ENCODE peak calls at places on chromosomes 5 and 9, in nine cellular contexts. V, F, A, P, I, C, R, Q and E are unnamed samples.
A peak's percentile ranks its signal among the peaks of the same experiment; 100 is the strongest.

GRCh38 chr5:50300878-50301277 is 140.2 kb downstream of the EMB start:
- DNase-seq in R (no peak), C (no peak), P (no peak), V (no peak), A (no peak), Q (no peak), F (no peak), I (no peak), E (no peak)

GRCh38 chr5:163506726-163507125 is 1.3 kb downstream of the MAT2B start:
- DNase-seq in R (no peak), P (peak; percentile 32), I (no peak), F (no peak), V (no peak), A (peak; percentile 67), C (no peak), Q (no peak), E (no peak)

GRCh38 chr9:127805620-127806019 is 2.9 kb downstream of the FPGS start:
- DNase-seq in I (peak; percentile 50), Q (peak; percentile 16), F (no peak), A (no peak), R (peak; percentile 35), C (peak; percentile 44), V (no peak), P (peak; percentile 57), E (no peak)

GRCh38 chr9:10048994-10049393 is 563.8 kb downstream of the PTPRD start:
- DNase-seq in A (no peak), P (no peak), Q (no peak), I (no peak), R (no peak), F (no peak), C (no peak), V (no peak), E (no peak)

GRCh38 chr5:178416919-178417318 is 173.3 kb downstream of the COL23A1 start:
- DNase-seq in V (peak; percentile 11), I (no peak), C (no peak), A (peak; percentile 31), F (no peak), R (no peak), Q (no peak), P (no peak), E (no peak)

GRCh38 chr9:127405344-127406125 is 8.6 kb downstream of the SLC2A8 start:
- DNase-seq in R (no peak), F (no peak), I (no peak), C (no peak), Q (no peak), V (no peak), A (no peak), P (no peak), E (no peak)

GRCh38 chr9:88818495-88819201 is 172.6 kb upstream of the S1PR3 start:
- DNase-seq in P (no peak), A (peak; percentile 62), Q (no peak), C (no peak), F (no peak), R (no peak), V (no peak), I (no peak), E (no peak)

GRCh38 chr5:37184748-37185364 is 64.3 kb downstream of the CPLANE1 start:
- DNase-seq in C (no peak), V (no peak), A (no peak), F (no peak), Q (no peak), P (peak; percentile 72), I (no peak), R (no peak), E (no peak)

GRCh38 chr9:123007269-123007668 is 26.2 kb upstream of the GPR21 start:
- DNase-seq in I (no peak), Q (no peak), A (no peak), F (no peak), V (no peak), C (no peak), R (no peak), P (no peak), E (no peak)

GRCh38 chr5:30981576-30981975 is 211.9 kb upstream of the CDH6 start:
- DNase-seq in I (no peak), C (no peak), R (no peak), A (peak; percentile 65), V (no peak), F (no peak), P (no peak), Q (no peak), E (no peak)